ENCODE peak calls at places on chromosomes 2 and 18, in four cellular contexts. One of them, this sample, is unnamed.

GRCh38 chr2:228377533-228377932 is 196.0 kb upstream of the SPHKAP start:
- DNase-seq in GM23248: no peak
- DNase-seq in SK-N-SH: no peak
- DNase-seq in mammary epithelial cell: no peak
- DNase-seq in this sample: no peak

GRCh38 chr2:118251427-118251826 is 163.2 kb downstream of the INSIG2 start:
- DNase-seq in GM23248: peak
- DNase-seq in SK-N-SH: no peak
- DNase-seq in mammary epithelial cell: no peak
- DNase-seq in this sample: no peak

GRCh38 chr18:73060666-73061270 is 193.0 kb upstream of the NETO1 start:
- DNase-seq in GM23248: peak
- DNase-seq in SK-N-SH: no peak
- DNase-seq in mammary epithelial cell: peak
- DNase-seq in this sample: peak

GRCh38 chr2:228648541-228648940 is 467.1 kb upstream of the SPHKAP start:
- DNase-seq in GM23248: no peak
- DNase-seq in SK-N-SH: no peak
- DNase-seq in mammary epithelial cell: no peak
- DNase-seq in this sample: no peak

GRCh38 chr18:6406075-6406909 is 8.4 kb downstream of the L3MBTL4 start:
- DNase-seq in GM23248: peak
- DNase-seq in SK-N-SH: no peak
- DNase-seq in mammary epithelial cell: peak
- DNase-seq in this sample: peak

GRCh38 chr2:30410217-30410616 is 36.8 kb upstream of the LCLAT1 start:
- DNase-seq in GM23248: peak
- DNase-seq in SK-N-SH: no peak
- DNase-seq in mammary epithelial cell: peak
- DNase-seq in this sample: peak

GRCh38 chr2:159612255-159612901 is 4.0 kb downstream of the BAZ2B start:
- DNase-seq in GM23248: peak
- DNase-seq in SK-N-SH: peak
- DNase-seq in mammary epithelial cell: peak
- DNase-seq in this sample: peak

GRCh38 chr2:46095821-46096220 is 201.4 kb upstream of the EPAS1 start:
- DNase-seq in GM23248: peak
- DNase-seq in SK-N-SH: no peak
- DNase-seq in mammary epithelial cell: no peak
- DNase-seq in this sample: no peak

GRCh38 chr2:137806102-137806805 is 158.0 kb upstream of the HNMT start:
- DNase-seq in GM23248: no peak
- DNase-seq in SK-N-SH: no peak
- DNase-seq in mammary epithelial cell: no peak
- DNase-seq in this sample: no peak

GRCh38 chr2:223459328-223459939 is 142.7 kb downstream of the SCG2 start:
- DNase-seq in GM23248: peak
- DNase-seq in SK-N-SH: peak
- DNase-seq in mammary epithelial cell: peak
- DNase-seq in this sample: peak

GRCh38 chr2:134014196-134014960 is 239.5 kb upstream of the MGAT5 start:
- DNase-seq in GM23248: no peak
- DNase-seq in SK-N-SH: no peak
- DNase-seq in mammary epithelial cell: no peak
- DNase-seq in this sample: peak

GRCh38 chr2:23647563-23647962 is 262.6 kb downstream of the KLHL29 start:
- DNase-seq in GM23248: no peak
- DNase-seq in SK-N-SH: no peak
- DNase-seq in mammary epithelial cell: no peak
- DNase-seq in this sample: no peak

GRCh38 chr2:168494190-168494711 is 38.2 kb downstream of the CERS6 start:
- DNase-seq in GM23248: peak
- DNase-seq in SK-N-SH: no peak
- DNase-seq in mammary epithelial cell: no peak
- DNase-seq in this sample: peak

DNA sequence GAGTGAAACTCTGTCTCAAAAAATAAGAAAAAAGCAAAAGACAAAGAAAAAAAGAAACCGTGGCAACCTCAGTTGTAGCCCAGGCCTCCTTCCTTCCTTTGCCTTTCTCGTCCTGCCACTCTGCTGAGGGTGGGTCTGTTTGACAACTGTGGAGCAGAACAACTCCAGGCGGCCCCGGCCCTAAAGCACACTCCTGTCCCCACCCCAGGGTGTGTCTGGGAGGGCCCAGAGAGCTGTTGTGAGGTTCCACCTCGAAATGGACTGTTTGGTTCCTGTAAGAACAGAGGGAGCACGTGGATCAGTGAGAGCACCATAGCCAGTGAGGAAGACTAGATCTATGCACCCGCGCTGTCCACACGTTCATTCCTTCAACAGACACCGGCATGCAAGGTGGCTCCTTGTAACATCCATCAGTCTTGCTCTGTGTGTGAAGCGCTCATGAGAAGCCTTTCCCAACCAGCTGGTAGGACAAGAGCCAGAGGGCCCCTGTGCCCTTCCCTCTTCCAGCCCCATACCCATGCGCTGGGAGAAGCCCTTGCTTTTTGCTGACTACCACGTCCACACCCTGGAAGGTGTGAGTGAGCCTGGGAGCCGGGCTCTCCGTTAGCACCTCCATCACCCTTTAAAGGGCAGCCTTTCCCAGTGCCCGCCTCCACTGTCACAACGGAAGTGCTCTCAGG is 61.6 kb downstream of the SOWAHC start:
- DNase-seq in GM23248: no peak
- DNase-seq in SK-N-SH: no peak
- DNase-seq in mammary epithelial cell: no peak
- DNase-seq in this sample: no peak
- H3K27ac ChIP-seq in GM23248: no peak
- H3K27ac ChIP-seq in SK-N-SH: no peak
- H3K27ac ChIP-seq in mammary epithelial cell: no peak
- H3K27ac ChIP-seq in this sample: no peak

GRCh38 chr18:52242711-52243110 is 97.3 kb upstream of the DCC start:
- DNase-seq in GM23248: peak
- DNase-seq in SK-N-SH: no peak
- DNase-seq in mammary epithelial cell: peak
- DNase-seq in this sample: no peak
- H3K4me2 ChIP-seq in GM23248: no peak
- H3K4me2 ChIP-seq in SK-N-SH: no peak
- H3K4me2 ChIP-seq in mammary epithelial cell: no peak
- H3K4me2 ChIP-seq in this sample: no peak

DNA sequence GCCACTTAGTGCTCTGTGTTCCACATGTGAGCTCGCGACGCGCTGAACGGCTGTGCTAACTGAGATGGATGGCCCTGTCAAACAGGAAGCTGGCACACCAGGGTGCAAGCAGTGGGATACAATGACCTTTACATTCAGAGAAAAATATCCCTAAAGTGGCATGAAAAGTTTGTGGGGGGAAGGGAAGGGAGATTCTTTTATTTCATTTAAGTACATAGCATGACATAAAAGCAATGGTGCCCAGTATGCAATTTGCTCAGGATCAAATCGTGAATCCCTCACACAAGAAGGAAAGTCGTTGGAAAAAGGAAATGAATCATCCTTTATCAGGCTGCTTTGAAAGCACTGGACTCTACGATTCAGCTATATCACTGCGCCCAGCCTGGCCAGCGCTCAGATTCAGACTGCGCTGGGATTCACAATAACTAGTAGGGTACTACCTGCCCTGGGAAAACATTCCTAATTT is 26.0 kb downstream of the SATB2 start:
- DNase-seq in GM23248: no peak
- DNase-seq in SK-N-SH: no peak
- DNase-seq in mammary epithelial cell: no peak
- DNase-seq in this sample: peak
- H3K27ac ChIP-seq in GM23248: no peak
- H3K27ac ChIP-seq in SK-N-SH: no peak
- H3K27ac ChIP-seq in mammary epithelial cell: no peak
- H3K27ac ChIP-seq in this sample: no peak

GRCh38 chr18:12765127-12765526 is 62.3 kb downstream of the PSMG2 start:
- DNase-seq in GM23248: no peak
- DNase-seq in SK-N-SH: no peak
- DNase-seq in mammary epithelial cell: no peak
- DNase-seq in this sample: no peak
- H3K4me2 ChIP-seq in GM23248: no peak
- H3K4me2 ChIP-seq in SK-N-SH: no peak
- H3K4me2 ChIP-seq in mammary epithelial cell: no peak
- H3K4me2 ChIP-seq in this sample: no peak